ENCODE peak calls at places on chromosome 13, in ten cellular contexts. One of them, this sample, is unnamed.

GRCh38 chr13:107211073-107211472 is 643.1 kb upstream of the ARGLU1 start:
- DNase-seq in IMR-90: peak
- DNase-seq in WERI-Rb-1: peak
- DNase-seq in BJ: peak
- DNase-seq in glutamatergic neuron: peak
- DNase-seq in AG09309: peak
- DNase-seq in brain microvascular endothelial cell: peak
- DNase-seq in fibroblast of mammary gland: peak
- DNase-seq in colonic mucosa: peak
- DNase-seq in choroid plexus epithelial cell: peak
- DNase-seq in this sample: peak

GRCh38 chr13:20814224-20814910 is 40.6 kb upstream of the EEF1AKMT1 start:
- DNase-seq in colonic mucosa: peak
- DNase-seq in AG09309: peak
- DNase-seq in WERI-Rb-1: peak
- DNase-seq in fibroblast of mammary gland: peak
- DNase-seq in brain microvascular endothelial cell: peak
- DNase-seq in IMR-90: peak
- DNase-seq in choroid plexus epithelial cell: peak
- DNase-seq in BJ: peak
- DNase-seq in glutamatergic neuron: no peak
- DNase-seq in this sample: peak

GRCh38 chr13:48108106-48108505 is 13.2 kb upstream of the MED4 start:
- DNase-seq in brain microvascular endothelial cell: no peak
- DNase-seq in AG09309: no peak
- DNase-seq in choroid plexus epithelial cell: no peak
- DNase-seq in glutamatergic neuron: no peak
- DNase-seq in colonic mucosa: no peak
- DNase-seq in fibroblast of mammary gland: no peak
- DNase-seq in IMR-90: no peak
- DNase-seq in WERI-Rb-1: no peak
- DNase-seq in BJ: no peak
- DNase-seq in this sample: no peak

GRCh38 chr13:102299366-102299765 is 102.5 kb downstream of the FGF14 start:
- DNase-seq in brain microvascular endothelial cell: no peak
- DNase-seq in glutamatergic neuron: no peak
- DNase-seq in WERI-Rb-1: no peak
- DNase-seq in IMR-90: no peak
- DNase-seq in AG09309: no peak
- DNase-seq in fibroblast of mammary gland: no peak
- DNase-seq in choroid plexus epithelial cell: no peak
- DNase-seq in colonic mucosa: no peak
- DNase-seq in BJ: no peak
- DNase-seq in this sample: no peak

GRCh38 chr13:98766716-98767115 is 14.2 kb upstream of the SLC15A1 start:
- DNase-seq in fibroblast of mammary gland: no peak
- DNase-seq in brain microvascular endothelial cell: no peak
- DNase-seq in BJ: no peak
- DNase-seq in WERI-Rb-1: no peak
- DNase-seq in choroid plexus epithelial cell: no peak
- DNase-seq in glutamatergic neuron: no peak
- DNase-seq in colonic mucosa: no peak
- DNase-seq in IMR-90: peak
- DNase-seq in AG09309: no peak
- DNase-seq in this sample: no peak

GRCh38 chr13:113968463-113969310 is 5.2 kb downstream of the C13orf46 start:
- DNase-seq in WERI-Rb-1: no peak
- DNase-seq in colonic mucosa: no peak
- DNase-seq in glutamatergic neuron: no peak
- DNase-seq in IMR-90: no peak
- DNase-seq in brain microvascular endothelial cell: no peak
- DNase-seq in BJ: no peak
- DNase-seq in fibroblast of mammary gland: no peak
- DNase-seq in AG09309: no peak
- DNase-seq in choroid plexus epithelial cell: no peak
- DNase-seq in this sample: no peak

GRCh38 chr13:65744761-65745160 is 1485.4 kb downstream of the PCDH9 start:
- DNase-seq in AG09309: peak
- DNase-seq in WERI-Rb-1: no peak
- DNase-seq in fibroblast of mammary gland: peak
- DNase-seq in IMR-90: peak
- DNase-seq in colonic mucosa: no peak
- DNase-seq in brain microvascular endothelial cell: no peak
- DNase-seq in glutamatergic neuron: no peak
- DNase-seq in choroid plexus epithelial cell: peak
- DNase-seq in BJ: peak
- DNase-seq in this sample: peak

GRCh38 chr13:32048816-32049215 is 17.2 kb downstream of the FRY start:
- DNase-seq in WERI-Rb-1: no peak
- DNase-seq in BJ: no peak
- DNase-seq in brain microvascular endothelial cell: no peak
- DNase-seq in colonic mucosa: no peak
- DNase-seq in choroid plexus epithelial cell: no peak
- DNase-seq in fibroblast of mammary gland: peak
- DNase-seq in IMR-90: no peak
- DNase-seq in glutamatergic neuron: no peak
- DNase-seq in AG09309: no peak
- DNase-seq in this sample: no peak

GRCh38 chr13:44765076-44765475 is 188.9 kb upstream of the TSC22D1 start:
- DNase-seq in colonic mucosa: peak
- DNase-seq in IMR-90: no peak
- DNase-seq in fibroblast of mammary gland: no peak
- DNase-seq in brain microvascular endothelial cell: no peak
- DNase-seq in AG09309: no peak
- DNase-seq in glutamatergic neuron: no peak
- DNase-seq in WERI-Rb-1: no peak
- DNase-seq in choroid plexus epithelial cell: no peak
- DNase-seq in BJ: no peak
- DNase-seq in this sample: peak

GRCh38 chr13:21069561-21070004 is 8.2 kb upstream of the LATS2 start:
- DNase-seq in IMR-90: peak
- DNase-seq in AG09309: peak
- DNase-seq in glutamatergic neuron: no peak
- DNase-seq in choroid plexus epithelial cell: peak
- DNase-seq in brain microvascular endothelial cell: peak
- DNase-seq in fibroblast of mammary gland: peak
- DNase-seq in BJ: peak
- DNase-seq in colonic mucosa: no peak
- DNase-seq in WERI-Rb-1: no peak
- DNase-seq in this sample: peak

GRCh38 chr13:35165205-35165604 is 223.1 kb downstream of the NBEA start:
- DNase-seq in WERI-Rb-1: no peak
- DNase-seq in colonic mucosa: no peak
- DNase-seq in fibroblast of mammary gland: no peak
- DNase-seq in brain microvascular endothelial cell: no peak
- DNase-seq in AG09309: no peak
- DNase-seq in choroid plexus epithelial cell: no peak
- DNase-seq in glutamatergic neuron: no peak
- DNase-seq in BJ: no peak
- DNase-seq in IMR-90: no peak
- DNase-seq in this sample: no peak

GRCh38 chr13:114134944-114135610 is 2.7 kb upstream of the RASA3 start:
- DNase-seq in WERI-Rb-1: no peak
- DNase-seq in IMR-90: no peak
- DNase-seq in BJ: no peak
- DNase-seq in colonic mucosa: no peak
- DNase-seq in choroid plexus epithelial cell: no peak
- DNase-seq in glutamatergic neuron: no peak
- DNase-seq in AG09309: no peak
- DNase-seq in fibroblast of mammary gland: no peak
- DNase-seq in brain microvascular endothelial cell: no peak
- DNase-seq in this sample: no peak

GRCh38 chr13:60756306-60756705 is 359.3 kb downstream of the TDRD3 start:
- DNase-seq in IMR-90: no peak
- DNase-seq in fibroblast of mammary gland: no peak
- DNase-seq in WERI-Rb-1: no peak
- DNase-seq in colonic mucosa: no peak
- DNase-seq in choroid plexus epithelial cell: no peak
- DNase-seq in AG09309: no peak
- DNase-seq in BJ: no peak
- DNase-seq in glutamatergic neuron: no peak
- DNase-seq in brain microvascular endothelial cell: no peak
- DNase-seq in this sample: peak

GRCh38 chr13:52848455-52849190 is at the start of gene PCDH8:
- DNase-seq in choroid plexus epithelial cell: no peak
- DNase-seq in BJ: no peak
- DNase-seq in fibroblast of mammary gland: no peak
- DNase-seq in WERI-Rb-1: peak
- DNase-seq in colonic mucosa: no peak
- DNase-seq in glutamatergic neuron: peak
- DNase-seq in AG09309: no peak
- DNase-seq in brain microvascular endothelial cell: no peak
- DNase-seq in IMR-90: no peak
- DNase-seq in this sample: no peak

GRCh38 chr13:30584332-30584731 is 33.4 kb upstream of the USPL1 start:
- DNase-seq in fibroblast of mammary gland: no peak
- DNase-seq in colonic mucosa: no peak
- DNase-seq in brain microvascular endothelial cell: no peak
- DNase-seq in WERI-Rb-1: no peak
- DNase-seq in IMR-90: no peak
- DNase-seq in BJ: no peak
- DNase-seq in choroid plexus epithelial cell: no peak
- DNase-seq in AG09309: no peak
- DNase-seq in glutamatergic neuron: no peak
- DNase-seq in this sample: peak

GRCh38 chr13:26132756-26133155 is 80.9 kb upstream of the SHISA2 start:
- DNase-seq in IMR-90: peak
- DNase-seq in choroid plexus epithelial cell: peak
- DNase-seq in AG09309: no peak
- DNase-seq in brain microvascular endothelial cell: no peak
- DNase-seq in fibroblast of mammary gland: peak
- DNase-seq in WERI-Rb-1: peak
- DNase-seq in BJ: no peak
- DNase-seq in glutamatergic neuron: no peak
- DNase-seq in colonic mucosa: no peak
- DNase-seq in this sample: peak
- TF ChIP-seq CTCF in IMR-90: peak
- TF ChIP-seq CTCF in choroid plexus epithelial cell: peak
- TF ChIP-seq CTCF in AG09309: peak
- TF ChIP-seq CTCF in brain microvascular endothelial cell: peak
- TF ChIP-seq CTCF in fibroblast of mammary gland: peak
- TF ChIP-seq CTCF in WERI-Rb-1: peak
- TF ChIP-seq CTCF in BJ: peak
- TF ChIP-seq CTCF in glutamatergic neuron: no peak
- TF ChIP-seq CTCF in colonic mucosa: no peak
- TF ChIP-seq CTCF in this sample: peak

DNA sequence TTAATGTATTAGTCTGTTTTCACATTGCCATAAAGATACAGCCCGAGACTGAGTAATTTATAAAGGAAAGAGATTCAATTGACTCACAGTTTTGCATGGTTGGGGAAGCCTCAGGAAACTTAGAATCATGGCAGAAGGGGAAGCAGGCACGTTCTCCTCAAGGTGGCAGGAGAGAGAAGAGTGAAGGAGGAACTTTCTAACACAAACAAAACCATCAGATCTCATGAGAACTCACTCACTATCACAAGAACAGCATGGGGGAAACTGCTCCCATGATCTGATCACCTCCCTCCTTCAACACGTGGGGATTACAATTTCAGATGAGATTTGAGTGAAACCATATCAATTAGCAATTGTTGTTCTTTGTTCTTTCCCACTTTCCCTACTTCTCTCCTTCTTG is 689.0 kb upstream of the SLITRK1 start:
- DNase-seq in choroid plexus epithelial cell: no peak
- DNase-seq in colonic mucosa: no peak
- DNase-seq in BJ: no peak
- DNase-seq in AG09309: no peak
- DNase-seq in IMR-90: peak
- DNase-seq in fibroblast of mammary gland: no peak
- DNase-seq in brain microvascular endothelial cell: no peak
- DNase-seq in glutamatergic neuron: no peak
- DNase-seq in WERI-Rb-1: no peak
- DNase-seq in this sample: no peak
- TF ChIP-seq CTCF in choroid plexus epithelial cell: peak
- TF ChIP-seq CTCF in colonic mucosa: no peak
- TF ChIP-seq CTCF in BJ: no peak
- TF ChIP-seq CTCF in AG09309: no peak
- TF ChIP-seq CTCF in IMR-90: no peak
- TF ChIP-seq CTCF in fibroblast of mammary gland: no peak
- TF ChIP-seq CTCF in brain microvascular endothelial cell: peak
- TF ChIP-seq CTCF in glutamatergic neuron: no peak
- TF ChIP-seq CTCF in WERI-Rb-1: peak
- TF ChIP-seq CTCF in this sample: no peak

DNA sequence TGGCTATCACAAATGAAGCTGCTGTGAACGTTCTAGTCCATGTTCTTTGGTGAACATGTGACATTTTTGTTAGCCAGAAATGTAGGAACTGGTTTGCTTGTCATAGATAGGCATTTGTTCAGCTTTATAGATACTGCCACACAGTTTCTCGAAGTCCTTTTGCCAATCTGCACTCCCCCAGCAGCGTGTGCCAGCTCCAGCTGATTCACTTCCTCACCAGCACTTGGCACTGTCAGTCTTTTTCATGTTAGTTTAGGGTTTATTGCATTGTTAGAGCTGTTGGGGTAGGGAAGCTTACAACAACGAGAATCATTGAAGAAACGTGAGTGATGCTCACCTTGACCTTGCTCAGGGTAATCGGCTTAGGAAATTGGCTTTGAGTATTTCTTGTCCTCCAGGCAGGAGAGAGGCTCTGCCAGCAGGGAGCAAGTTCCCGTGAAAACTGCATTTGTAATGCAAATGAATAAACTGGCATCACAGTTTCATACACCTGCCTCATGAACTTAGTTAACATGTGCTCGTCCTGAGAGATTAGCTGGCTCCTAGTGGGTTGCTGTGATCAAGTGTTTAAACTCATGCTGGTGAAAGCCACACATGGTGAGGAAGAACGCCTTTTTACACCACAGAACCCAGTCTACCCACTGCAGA is 83.9 kb downstream of the ING1 start:
- DNase-seq in AG09309: no peak
- DNase-seq in fibroblast of mammary gland: peak
- DNase-seq in glutamatergic neuron: no peak
- DNase-seq in colonic mucosa: no peak
- DNase-seq in WERI-Rb-1: no peak
- DNase-seq in brain microvascular endothelial cell: no peak
- DNase-seq in IMR-90: no peak
- DNase-seq in choroid plexus epithelial cell: no peak
- DNase-seq in BJ: no peak
- DNase-seq in this sample: peak
- TF ChIP-seq CTCF in AG09309: no peak
- TF ChIP-seq CTCF in fibroblast of mammary gland: no peak
- TF ChIP-seq CTCF in glutamatergic neuron: no peak
- TF ChIP-seq CTCF in colonic mucosa: no peak
- TF ChIP-seq CTCF in WERI-Rb-1: peak
- TF ChIP-seq CTCF in brain microvascular endothelial cell: no peak
- TF ChIP-seq CTCF in IMR-90: no peak
- TF ChIP-seq CTCF in choroid plexus epithelial cell: no peak
- TF ChIP-seq CTCF in BJ: no peak
- TF ChIP-seq CTCF in this sample: no peak

DNA sequence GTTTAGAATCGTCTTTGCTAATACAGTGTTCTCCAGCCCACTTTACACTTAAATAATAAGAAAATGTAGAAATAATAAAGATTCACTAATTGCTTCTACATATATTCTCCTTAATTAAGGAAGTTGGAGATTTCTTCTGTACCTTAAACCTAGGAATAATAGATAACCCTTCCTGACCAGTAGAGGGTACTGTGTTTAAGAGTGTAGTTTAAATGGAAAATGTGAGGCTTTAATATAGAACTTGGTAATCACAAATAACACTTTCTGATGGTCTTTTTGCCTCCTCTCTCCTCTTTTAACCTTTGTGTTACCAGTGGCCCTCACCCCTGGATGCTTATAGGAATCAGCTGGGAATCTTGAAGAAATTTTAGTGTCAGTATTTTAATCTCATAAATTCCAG is 20.7 kb downstream of the POMP start:
- DNase-seq in brain microvascular endothelial cell: no peak
- DNase-seq in glutamatergic neuron: no peak
- DNase-seq in BJ: no peak
- DNase-seq in colonic mucosa: no peak
- DNase-seq in IMR-90: peak
- DNase-seq in fibroblast of mammary gland: peak
- DNase-seq in choroid plexus epithelial cell: peak
- DNase-seq in WERI-Rb-1: no peak
- DNase-seq in AG09309: no peak
- DNase-seq in this sample: peak
- TF ChIP-seq CTCF in brain microvascular endothelial cell: peak
- TF ChIP-seq CTCF in glutamatergic neuron: peak
- TF ChIP-seq CTCF in BJ: peak
- TF ChIP-seq CTCF in colonic mucosa: peak
- TF ChIP-seq CTCF in IMR-90: peak
- TF ChIP-seq CTCF in fibroblast of mammary gland: peak
- TF ChIP-seq CTCF in choroid plexus epithelial cell: peak
- TF ChIP-seq CTCF in WERI-Rb-1: no peak
- TF ChIP-seq CTCF in AG09309: peak
- TF ChIP-seq CTCF in this sample: peak

This sample was measured in fibroblast of the aortic adventitia.